ENCODE peak calls at places on chromosomes 16 and 17, in six cellular contexts. C, U, P, F, Z and Y are unnamed samples.

GRCh38 chr17:49843774-49844350 is 4.0 kb downstream of the TAC4 start:
- DNase-seq in Z (no peak), F (no peak), U (no peak), C (peak), P (no peak), Y (peak)

GRCh38 chr17:7248811-7249210 is 2.7 kb downstream of the CTDNEP1 start:
- DNase-seq in F (no peak), C (no peak), U (no peak), P (no peak), Z (no peak), Y (no peak)

GRCh38 chr16:24611310-24611709 is 71.9 kb downstream of the RBBP6 start:
- DNase-seq in P (no peak), Z (no peak), U (no peak), F (no peak), C (no peak), Y (no peak)

GRCh38 chr17:72985882-72986720 is 106.4 kb downstream of the SLC39A11 start:
- DNase-seq in U (peak), Z (peak), F (peak), C (peak), P (peak), Y (peak)

GRCh38 chr16:73033271-73033998 is 14.5 kb downstream of the ZFHX3 start:
- DNase-seq in Z (no peak), P (no peak), C (peak), F (no peak), U (no peak), Y (no peak)

GRCh38 chr16:57194512-57194911 is 8.4 kb downstream of the RSPRY1 start:
- DNase-seq in P (peak), U (peak), F (peak), C (no peak), Z (peak), Y (no peak)

GRCh38 chr16:1097800-1098199 is 1.8 kb upstream of the C1QTNF8 start:
- DNase-seq in P (no peak), U (no peak), C (no peak), F (no peak), Z (no peak), Y (no peak)

GRCh38 chr17:16873654-16874035 is 98.3 kb downstream of the TNFRSF13B start:
- DNase-seq in F (no peak), U (no peak), P (no peak), Z (no peak), C (no peak), Y (no peak)

GRCh38 chr17:41061969-41062368 is 2.1 kb upstream of the KRTAP2-3 start:
- DNase-seq in P (no peak), C (no peak), U (no peak), Z (peak), F (no peak), Y (no peak)

GRCh38 chr17:42133461-42134041 is 10.9 kb downstream of the HSPB9 start:
- DNase-seq in C (no peak), F (no peak), P (no peak), U (no peak), Z (no peak), Y (no peak)

GRCh38 chr17:61410555-61411089 is 11.0 kb downstream of the TBX2 start:
- DNase-seq in F (no peak), U (peak), C (peak), Z (no peak), P (no peak), Y (no peak)

GRCh38 chr17:9406046-9406631 is 169.5 kb downstream of the STX8 start:
- DNase-seq in Z (no peak), U (no peak), C (no peak), P (no peak), F (no peak), Y (no peak)

GRCh38 chr16:30356401-30357084 is 1.4 kb upstream of the CD2BP2 start:
- DNase-seq in Z (no peak), C (no peak), U (peak), P (no peak), F (no peak), Y (no peak)

GRCh38 chr17:8868529-8868951 is 1.1 kb upstream of the PIK3R6 start:
- DNase-seq in U (no peak), Z (no peak), P (no peak), C (no peak), F (no peak), Y (no peak)

GRCh38 chr16:69772560-69773254 is 10.6 kb downstream of the WWP2 start:
- DNase-seq in F (no peak), U (no peak), P (no peak), C (no peak), Z (no peak), Y (no peak)

GRCh38 chr17:927611-928461 is 51.7 kb downstream of the NXN start:
- DNase-seq in U (no peak), C (no peak), F (peak), Z (no peak), P (peak), Y (no peak)
- TF ChIP-seq SIN3A in U (no peak), C (no peak), F (peak), Z (no peak), P (no peak), Y (no peak)

GRCh38 chr17:59221159-59221847 is 992 bp downstream of the GDPD1 start:
- DNase-seq in Z (no peak), U (peak), F (no peak), C (no peak), P (no peak), Y (peak)
- TF ChIP-seq SIN3A in Z (no peak), U (no peak), F (no peak), C (no peak), P (no peak), Y (no peak)

GRCh38 chr17:77756028-77756427 is 202.5 kb upstream of the TNRC6C start:
- DNase-seq in C (no peak), Z (no peak), P (no peak), F (no peak), U (no peak), Y (no peak)

GRCh38 chr17:77755410-77755963 is 203.0 kb upstream of the TNRC6C start:
- DNase-seq in C (no peak), Z (no peak), U (no peak), F (no peak), P (no peak), Y (no peak)

GRCh38 chr17:77753246-77753645 is 205.3 kb upstream of the TNRC6C start:
- DNase-seq in C (no peak), P (no peak), U (no peak), F (no peak), Z (no peak), Y (no peak)

GRCh38 chr17:77753691-77754265 is 204.7 kb upstream of the TNRC6C start:
- DNase-seq in P (no peak), C (no peak), Z (no peak), F (no peak), U (no peak), Y (no peak)

GRCh38 chr17:77754956-77755355 is 203.5 kb upstream of the TNRC6C start:
- DNase-seq in P (no peak), F (no peak), U (no peak), C (no peak), Z (no peak), Y (no peak)
- TF ChIP-seq SIN3A in P (no peak), F (no peak), U (no peak), C (no peak), Z (no peak), Y (no peak)

GRCh38 chr17:67478266-67479118 is 101.4 kb downstream of the PITPNC1 start:
- DNase-seq in U (no peak), Z (no peak), P (no peak), C (no peak), F (no peak), Y (no peak)

GRCh38 chr17:67484261-67484660 is 107.2 kb downstream of the PITPNC1 start:
- DNase-seq in C (no peak), F (no peak), P (no peak), U (no peak), Z (no peak), Y (no peak)

GRCh38 chr17:67479119-67479517 is 102.0 kb downstream of the PITPNC1 start:
- DNase-seq in Z (no peak), C (no peak), F (no peak), U (no peak), P (no peak), Y (no peak)

GRCh38 chr17:67482784-67483183 is 105.7 kb downstream of the PITPNC1 start:
- DNase-seq in U (no peak), Z (no peak), C (no peak), P (no peak), F (no peak), Y (no peak)

DNA sequence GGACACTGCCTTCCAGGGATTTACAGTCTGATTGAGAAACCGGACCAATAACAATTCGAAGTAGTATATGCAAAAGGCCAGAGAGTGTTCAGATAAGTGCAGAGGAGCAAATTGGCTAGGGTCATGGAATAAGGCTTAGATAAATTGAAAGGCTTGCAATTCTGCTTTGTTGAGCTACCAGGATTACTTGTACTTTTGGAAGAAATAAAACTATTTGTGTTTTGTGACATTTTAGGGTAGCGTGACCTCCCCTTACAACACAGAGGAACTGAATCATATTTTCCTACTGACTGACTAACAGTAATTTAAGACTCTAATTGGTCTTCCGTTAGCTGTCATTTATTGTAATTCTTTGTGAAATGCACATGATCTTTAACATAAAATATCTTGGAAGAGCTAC is 104.7 kb downstream of the PITPNC1 start:
- DNase-seq in P (no peak), C (no peak), Z (no peak), F (no peak), U (no peak), Y (no peak)
- TF ChIP-seq SIN3A in P (no peak), C (no peak), Z (no peak), F (no peak), U (no peak), Y (no peak)

GRCh38 chr16:21950782-21951521 is 2.2 kb upstream of the UQCRC2 start:
- DNase-seq in Z (peak), C (no peak), F (peak), U (peak), P (peak), Y (peak)
- TF ChIP-seq SIN3A in Z (no peak), C (no peak), F (no peak), U (no peak), P (no peak), Y (no peak)

DNA sequence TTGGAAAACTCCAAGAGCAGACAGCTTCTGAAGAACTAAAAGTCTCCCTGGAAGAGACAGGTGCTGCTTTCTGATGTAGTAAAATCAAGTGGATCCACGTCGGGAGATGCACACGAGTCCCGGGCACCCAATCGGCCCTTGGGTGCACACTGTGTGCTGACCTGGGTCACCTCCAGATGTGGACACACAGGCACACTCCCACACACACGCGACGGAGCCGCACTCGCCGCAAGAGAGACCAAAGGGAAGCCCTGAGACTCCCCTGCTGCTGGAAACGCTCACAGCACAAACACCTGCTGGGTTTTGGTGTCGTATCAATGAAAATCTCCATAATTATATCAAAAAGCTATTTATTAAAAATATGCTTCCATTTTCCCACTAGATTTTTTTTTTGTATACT is 94.2 kb downstream of the ANKRD11 start:
- DNase-seq in C (no peak), U (no peak), Z (no peak), F (no peak), P (no peak), Y (no peak)
- TF ChIP-seq SIN3A in C (no peak), U (no peak), Z (no peak), F (no peak), P (no peak), Y (no peak)

DNA sequence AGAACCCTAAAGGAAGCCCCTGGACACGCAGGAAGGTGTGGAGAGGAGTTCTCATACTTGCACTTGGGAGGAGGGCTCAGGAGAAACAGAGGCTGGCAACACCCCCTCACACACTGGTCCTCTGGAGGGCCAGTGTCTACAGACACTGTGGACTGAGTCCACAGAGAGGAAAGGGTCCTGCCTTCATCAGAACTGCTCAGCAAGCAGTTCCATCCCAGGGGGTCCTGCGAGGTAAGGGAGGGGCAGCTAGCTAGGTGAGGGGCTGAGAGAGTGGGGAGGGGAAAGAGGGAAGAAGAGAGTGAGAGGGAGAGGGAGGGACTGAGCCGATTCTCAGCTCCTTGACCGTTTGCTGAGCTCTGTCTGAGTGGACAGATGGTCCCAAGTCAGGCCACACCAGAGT is 17.7 kb upstream of the MEOX1 start:
- DNase-seq in C (no peak), F (no peak), Z (no peak), U (no peak), P (no peak), Y (no peak)
- TF ChIP-seq SIN3A in C (no peak), F (no peak), Z (no peak), U (no peak), P (no peak), Y (no peak)

DNA sequence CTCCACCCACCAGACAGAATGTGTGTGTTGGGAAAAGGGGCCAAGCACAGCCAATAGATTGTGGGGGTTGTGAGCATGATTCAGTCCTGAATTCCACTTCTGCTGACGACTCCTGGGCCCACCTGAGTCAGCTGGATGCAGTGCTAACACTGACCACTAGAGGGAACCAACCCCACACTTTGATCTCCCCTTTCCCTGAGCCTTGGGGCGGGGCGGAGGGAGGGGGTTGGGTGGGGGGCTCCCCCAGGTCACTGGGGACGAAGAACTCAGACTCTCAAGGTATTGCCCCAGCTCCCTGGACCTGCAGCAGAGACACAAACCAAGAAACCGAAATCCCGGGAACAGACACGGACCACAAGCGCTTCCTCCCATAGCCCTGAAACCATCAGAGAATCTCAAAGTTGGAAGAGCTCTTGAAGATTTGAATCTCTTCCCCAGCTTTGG is 621 bp upstream of the CSHL1 start:
- DNase-seq in Z (no peak), P (peak), F (peak), C (peak), U (peak), Y (peak)
- TF ChIP-seq SIN3A in Z (no peak), P (no peak), F (no peak), C (no peak), U (no peak), Y (no peak)

GRCh38 chr16:49596119-49596518 is 222.5 kb downstream of the C16orf78 start:
- DNase-seq in F (no peak), C (peak), P (no peak), U (peak), Z (no peak), Y (peak)
- TF ChIP-seq SIN3A in F (no peak), C (no peak), P (no peak), U (no peak), Z (no peak), Y (no peak)